ENCODE peak calls at places on chromosomes 6 and 20, in eight cellular contexts. S, R, J, M, K, B, Y and F are unnamed samples.

GRCh38 chr6:47307362-47308222 is 2.1 kb downstream of the TNFRSF21 start:
- DNase-seq in S (no peak), R (no peak), J (no peak), M (no peak), K (no peak), B (no peak), Y (no peak), F (no peak)

GRCh38 chr20:51171141-51171540 is 148.2 kb upstream of the KCNG1 start:
- DNase-seq in S (no peak), R (no peak), J (no peak), M (no peak), K (no peak), B (no peak), Y (no peak), F (no peak)

GRCh38 chr20:15047561-15047960 is 710.1 kb upstream of the FLRT3 start:
- DNase-seq in S (no peak), R (no peak), J (no peak), M (no peak), K (no peak), B (no peak), Y (no peak), F (no peak)

GRCh38 chr6:117200067-117200466 is 65.3 kb upstream of the VGLL2 start:
- DNase-seq in S (no peak), R (no peak), J (no peak), M (no peak), K (no peak), B (no peak), Y (no peak), F (no peak)

GRCh38 chr20:24870876-24871275 is 78.2 kb upstream of the CST7 start:
- DNase-seq in S (no peak), R (no peak), J (no peak), M (no peak), K (no peak), B (no peak), Y (no peak), F (peak)

GRCh38 chr20:57566803-57567459 is 6.0 kb downstream of the PCK1 start:
- DNase-seq in S (no peak), R (no peak), J (no peak), M (no peak), K (no peak), B (no peak), Y (no peak), F (no peak)

GRCh38 chr6:141401168-141401567 is 731.6 kb upstream of the GJE1 start:
- DNase-seq in S (no peak), R (no peak), J (no peak), M (no peak), K (no peak), B (no peak), Y (no peak), F (no peak)

GRCh38 chr20:36569847-36570429 is 3.5 kb upstream of the TGIF2 start:
- DNase-seq in S (no peak), R (no peak), J (no peak), M (peak), K (no peak), B (no peak), Y (no peak), F (no peak)

GRCh38 chr6:2749972-2750600 is 636 bp downstream of the MYLK4 start:
- DNase-seq in S (peak), R (peak), J (peak), M (peak), K (peak), B (peak), Y (peak), F (peak)

GRCh38 chr6:100484474-100484873 is 19.8 kb upstream of the SIM1 start:
- DNase-seq in S (peak), R (no peak), J (no peak), M (no peak), K (no peak), B (no peak), Y (no peak), F (no peak)
- H3K4me2 ChIP-seq in S (no peak), R (no peak), J (no peak), M (no peak), K (no peak), B (no peak), Y (no peak), F (peak)

GRCh38 chr6:115545410-115545986 is 515.2 kb downstream of the FRK start:
- DNase-seq in S (no peak), R (no peak), J (peak), M (no peak), K (peak), B (peak), Y (peak), F (no peak)
- TF ChIP-seq CTCF in S (no peak), R (peak), J (peak), M (no peak), K (peak), B (peak), Y (peak), F (no peak)

GRCh38 chr6:92893741-92894140 is 525.6 kb downstream of the EPHA7 start:
- DNase-seq in S (no peak), R (no peak), J (no peak), M (no peak), K (no peak), B (no peak), Y (no peak), F (no peak)
- TF ChIP-seq EZH2phosphoT487 in S (no peak), R (no peak), J (no peak), M (no peak), K (no peak), B (no peak), Y (no peak), F (no peak)

GRCh38 chr6:148883270-148883669 is 136.4 kb downstream of the UST start:
- DNase-seq in S (no peak), R (no peak), J (no peak), M (no peak), K (no peak), B (no peak), Y (no peak), F (no peak)

GRCh38 chr6:148884461-148884860 is 137.6 kb downstream of the UST start:
- DNase-seq in S (no peak), R (no peak), J (no peak), M (no peak), K (no peak), B (peak), Y (no peak), F (no peak)

GRCh38 chr6:148885920-148886845 is 139.4 kb downstream of the UST start:
- DNase-seq in S (no peak), R (no peak), J (no peak), M (no peak), K (no peak), B (peak), Y (peak), F (no peak)

GRCh38 chr6:148887181-148887580 is 140.4 kb downstream of the UST start:
- DNase-seq in S (no peak), R (no peak), J (no peak), M (no peak), K (no peak), B (peak), Y (no peak), F (no peak)

GRCh38 chr6:148885154-148885870 is 138.5 kb downstream of the UST start:
- DNase-seq in S (no peak), R (no peak), J (no peak), M (no peak), K (peak), B (no peak), Y (no peak), F (no peak)
- H3K4me2 ChIP-seq in S (no peak), R (no peak), J (no peak), M (peak), K (peak), B (peak), Y (peak), F (no peak)

GRCh38 chr20:30281584-30282197 is 975.8 kb upstream of the DEFB115 start:
- DNase-seq in S (no peak), R (no peak), J (no peak), M (no peak), K (no peak), B (no peak), Y (no peak), F (no peak)

GRCh38 chr20:30284533-30284932 is 972.9 kb upstream of the DEFB115 start:
- DNase-seq in S (no peak), R (no peak), J (no peak), M (peak), K (no peak), B (no peak), Y (no peak), F (no peak)

DNA sequence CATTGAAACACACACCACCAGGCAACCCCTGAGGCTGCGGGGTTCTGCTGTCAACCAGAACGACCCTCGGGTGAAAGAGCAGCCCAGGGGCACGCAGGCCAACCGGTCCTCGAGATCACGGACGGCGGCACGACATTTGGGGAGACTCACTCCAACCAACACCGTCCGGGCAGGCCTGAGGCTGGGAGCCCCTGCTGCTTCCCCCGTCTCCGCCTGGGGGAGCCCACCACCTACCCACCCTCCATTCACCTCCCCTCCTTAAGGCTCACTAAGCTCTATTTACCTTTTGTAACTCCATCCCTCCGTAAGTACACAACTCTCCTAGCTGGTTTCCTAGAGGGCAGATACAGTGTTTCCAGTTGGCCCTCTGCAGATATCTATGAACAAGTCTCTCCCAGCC is 971.3 kb upstream of the DEFB115 start:
- DNase-seq in S (no peak), R (no peak), J (no peak), M (no peak), K (no peak), B (no peak), Y (peak), F (peak)
- TF ChIP-seq CTCF in S (no peak), R (no peak), J (no peak), M (no peak), K (no peak), B (no peak), Y (peak), F (peak)

DNA sequence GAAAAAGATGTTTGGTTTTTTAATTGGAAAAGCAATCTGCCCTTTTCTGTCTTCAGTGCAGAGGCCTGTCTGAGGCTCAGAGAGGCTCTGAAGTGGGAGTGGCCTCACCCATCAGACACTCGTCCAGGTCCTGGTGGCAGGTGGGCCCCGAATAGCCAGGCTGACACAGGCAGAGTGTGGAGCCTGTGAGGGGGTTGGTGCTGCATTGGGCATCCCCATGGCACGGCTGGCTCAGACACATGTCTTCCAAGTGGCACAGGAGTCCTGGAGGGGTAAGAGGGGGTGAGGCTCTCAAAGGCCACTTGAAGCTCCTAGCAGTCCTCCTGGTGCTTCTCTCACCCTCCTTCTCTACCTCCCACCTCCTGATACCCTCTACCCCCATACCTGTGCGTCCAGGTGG is 3.8 kb downstream of the NOTCH4 start:
- DNase-seq in S (no peak), R (no peak), J (no peak), M (no peak), K (no peak), B (no peak), Y (no peak), F (no peak)
- TF ChIP-seq EZH2phosphoT487 in S (no peak), R (no peak), J (no peak), M (no peak), K (no peak), B (no peak), Y (no peak), F (no peak)

DNA sequence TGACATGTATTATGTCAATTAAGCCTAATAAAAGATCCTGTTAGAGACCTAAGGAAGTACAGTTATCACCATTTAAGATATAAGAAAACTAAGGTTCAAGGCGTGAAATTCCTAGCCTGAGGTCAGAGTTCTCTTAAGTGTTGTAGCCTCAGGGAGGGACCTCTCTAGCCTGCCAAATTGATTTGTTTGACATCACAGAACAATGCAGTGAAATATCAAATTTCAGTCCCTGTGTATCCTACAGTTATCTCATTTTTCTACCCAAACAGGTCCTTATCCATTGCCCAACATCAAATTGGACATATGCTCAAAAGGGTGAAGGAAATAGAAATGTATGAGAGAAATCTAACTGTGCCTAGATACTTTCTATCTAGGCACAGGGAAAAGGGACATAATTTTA is 63.0 kb downstream of the NCOA7 start:
- DNase-seq in S (no peak), R (no peak), J (no peak), M (no peak), K (no peak), B (no peak), Y (no peak), F (no peak)
- H3K4me2 ChIP-seq in S (no peak), R (no peak), J (no peak), M (no peak), K (no peak), B (no peak), Y (no peak), F (no peak)

DNA sequence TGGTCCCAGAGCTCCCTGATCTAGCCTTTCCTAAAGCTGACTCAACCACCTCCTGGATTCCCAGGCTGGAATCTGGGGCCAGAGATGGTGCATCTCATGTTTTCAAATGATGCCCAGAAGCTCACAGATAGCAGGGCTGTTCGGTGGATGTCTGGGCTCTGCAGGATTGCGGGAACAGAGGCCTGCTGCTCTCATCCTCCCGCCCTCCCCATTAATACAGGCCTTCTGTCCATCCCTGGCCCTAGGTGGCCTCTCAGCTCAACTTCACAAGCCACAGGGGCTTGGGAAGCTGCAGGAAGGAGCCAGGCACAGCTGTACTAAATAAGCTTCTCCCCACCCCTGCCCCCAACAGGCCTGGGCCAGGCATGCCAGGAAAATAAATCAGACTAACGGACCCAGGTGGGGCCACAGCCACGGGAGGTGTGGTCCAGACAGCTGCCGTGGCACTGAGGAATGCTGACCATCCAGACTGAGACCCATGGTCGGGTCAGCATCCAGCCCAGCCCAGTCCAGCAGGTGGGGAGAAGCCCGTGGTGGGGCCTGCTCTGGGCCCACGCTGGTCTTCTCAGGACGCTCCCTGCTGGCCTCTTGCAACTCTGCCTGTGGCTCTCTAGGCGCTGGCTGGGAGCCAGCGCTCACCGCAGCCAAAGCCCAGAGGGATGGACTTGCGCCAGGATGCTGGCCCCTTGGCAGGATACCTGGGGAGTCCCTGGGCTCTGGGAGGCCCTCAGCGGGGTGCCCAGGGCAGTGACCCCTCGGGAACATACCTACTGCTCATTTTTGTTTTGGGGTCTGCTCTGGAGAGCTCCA is 8.5 kb upstream of the YTHDF1 start:
- DNase-seq in S (no peak), R (no peak), J (peak), M (peak), K (peak), B (peak), Y (no peak), F (no peak)
- TF ChIP-seq CTCF in S (no peak), R (peak), J (peak), M (peak), K (peak), B (no peak), Y (no peak), F (no peak)